ENCODE peak calls at places on chromosomes 11 and 22, in ten cellular contexts. One of them, this sample, is unnamed.

GRCh38 chr11:47139878-47140277 is 36.8 kb downstream of the ARFGAP2 start:
- DNase-seq in lower lobe of right lung: no peak
- DNase-seq in suprapubic skin: no peak
- DNase-seq in A549: no peak
- DNase-seq in thoracic aorta: no peak
- DNase-seq in colonic mucosa: no peak
- DNase-seq in CD8-positive, alpha-beta T cell: no peak
- DNase-seq in ovary: no peak
- DNase-seq in MM.1S: no peak
- DNase-seq in breast epithelium: no peak
- DNase-seq in this sample: no peak

GRCh38 chr22:19817561-19818263 is 37.0 kb downstream of the GNB1L start:
- DNase-seq in lower lobe of right lung: peak; percentile 74
- DNase-seq in suprapubic skin: peak; percentile 78
- DNase-seq in A549: no peak
- DNase-seq in thoracic aorta: no peak
- DNase-seq in colonic mucosa: no peak
- DNase-seq in CD8-positive, alpha-beta T cell: no peak
- DNase-seq in ovary: no peak
- DNase-seq in MM.1S: no peak
- DNase-seq in breast epithelium: no peak
- DNase-seq in this sample: no peak

GRCh38 chr11:70107191-70107590 is 29.1 kb downstream of the ANO1 start:
- DNase-seq in lower lobe of right lung: no peak
- DNase-seq in suprapubic skin: no peak
- DNase-seq in A549: no peak
- DNase-seq in thoracic aorta: no peak
- DNase-seq in colonic mucosa: no peak
- DNase-seq in CD8-positive, alpha-beta T cell: no peak
- DNase-seq in ovary: no peak
- DNase-seq in MM.1S: no peak
- DNase-seq in breast epithelium: no peak
- DNase-seq in this sample: no peak

GRCh38 chr11:44561275-44561781 is 4.1 kb upstream of the CD82 start:
- DNase-seq in lower lobe of right lung: no peak
- DNase-seq in suprapubic skin: no peak
- DNase-seq in A549: no peak
- DNase-seq in thoracic aorta: no peak
- DNase-seq in colonic mucosa: no peak
- DNase-seq in CD8-positive, alpha-beta T cell: no peak
- DNase-seq in ovary: no peak
- DNase-seq in MM.1S: no peak
- DNase-seq in breast epithelium: no peak
- DNase-seq in this sample: peak; percentile 77

GRCh38 chr22:22214819-22215329 is 29.7 kb upstream of the VPREB1 start:
- DNase-seq in lower lobe of right lung: no peak
- DNase-seq in suprapubic skin: no peak
- DNase-seq in A549: no peak
- DNase-seq in thoracic aorta: no peak
- DNase-seq in colonic mucosa: no peak
- DNase-seq in CD8-positive, alpha-beta T cell: no peak
- DNase-seq in ovary: no peak
- DNase-seq in MM.1S: no peak
- DNase-seq in breast epithelium: no peak
- DNase-seq in this sample: no peak

GRCh38 chr11:61671527-61671926 is 8.7 kb upstream of the DAGLA start:
- DNase-seq in lower lobe of right lung: no peak
- DNase-seq in suprapubic skin: no peak
- DNase-seq in A549: peak; percentile 49
- DNase-seq in thoracic aorta: no peak
- DNase-seq in colonic mucosa: peak; percentile 64
- DNase-seq in CD8-positive, alpha-beta T cell: no peak
- DNase-seq in ovary: no peak
- DNase-seq in MM.1S: no peak
- DNase-seq in breast epithelium: no peak
- DNase-seq in this sample: no peak

GRCh38 chr11:78857688-78858087 is 283.0 kb upstream of the NARS2 start:
- DNase-seq in lower lobe of right lung: no peak
- DNase-seq in suprapubic skin: no peak
- DNase-seq in A549: no peak
- DNase-seq in thoracic aorta: no peak
- DNase-seq in colonic mucosa: no peak
- DNase-seq in CD8-positive, alpha-beta T cell: no peak
- DNase-seq in ovary: no peak
- DNase-seq in MM.1S: no peak
- DNase-seq in breast epithelium: no peak
- DNase-seq in this sample: no peak

GRCh38 chr11:36744375-36745168 is 146.5 kb upstream of the RAG2 start:
- DNase-seq in lower lobe of right lung: peak; percentile 79
- DNase-seq in suprapubic skin: no peak
- DNase-seq in A549: peak; percentile 8
- DNase-seq in thoracic aorta: peak; percentile 50
- DNase-seq in colonic mucosa: peak; percentile 74
- DNase-seq in CD8-positive, alpha-beta T cell: peak; percentile 21
- DNase-seq in ovary: peak; percentile 52
- DNase-seq in MM.1S: peak; percentile 52
- DNase-seq in breast epithelium: peak; percentile 60
- DNase-seq in this sample: peak; percentile 57

GRCh38 chr11:84795698-84796097 is 831.4 kb downstream of the DLG2 start:
- DNase-seq in lower lobe of right lung: peak; percentile 36
- DNase-seq in suprapubic skin: no peak
- DNase-seq in A549: no peak
- DNase-seq in thoracic aorta: no peak
- DNase-seq in colonic mucosa: no peak
- DNase-seq in CD8-positive, alpha-beta T cell: no peak
- DNase-seq in ovary: no peak
- DNase-seq in MM.1S: no peak
- DNase-seq in breast epithelium: no peak
- DNase-seq in this sample: no peak

GRCh38 chr11:82494988-82495432 is 238.7 kb downstream of the FAM181B start:
- DNase-seq in lower lobe of right lung: no peak
- DNase-seq in suprapubic skin: no peak
- DNase-seq in A549: no peak
- DNase-seq in thoracic aorta: no peak
- DNase-seq in colonic mucosa: no peak
- DNase-seq in CD8-positive, alpha-beta T cell: no peak
- DNase-seq in ovary: no peak
- DNase-seq in MM.1S: peak; percentile 56
- DNase-seq in breast epithelium: no peak
- DNase-seq in this sample: no peak

GRCh38 chr11:126637800-126638175 is 282.3 kb downstream of the ST3GAL4 start:
- DNase-seq in lower lobe of right lung: no peak
- DNase-seq in suprapubic skin: no peak
- DNase-seq in A549: no peak
- DNase-seq in thoracic aorta: no peak
- DNase-seq in colonic mucosa: no peak
- DNase-seq in CD8-positive, alpha-beta T cell: no peak
- DNase-seq in ovary: no peak
- DNase-seq in MM.1S: no peak
- DNase-seq in breast epithelium: no peak
- DNase-seq in this sample: no peak

GRCh38 chr11:2846056-2846455 is 39.5 kb downstream of the CDKN1C start:
- DNase-seq in lower lobe of right lung: no peak
- DNase-seq in suprapubic skin: no peak
- DNase-seq in A549: no peak
- DNase-seq in thoracic aorta: no peak
- DNase-seq in colonic mucosa: no peak
- DNase-seq in CD8-positive, alpha-beta T cell: no peak
- DNase-seq in ovary: no peak
- DNase-seq in MM.1S: no peak
- DNase-seq in breast epithelium: no peak
- DNase-seq in this sample: no peak

GRCh38 chr11:33928564-33928963 is 36.7 kb upstream of the LMO2 start:
- DNase-seq in lower lobe of right lung: no peak
- DNase-seq in suprapubic skin: no peak
- DNase-seq in A549: no peak
- DNase-seq in thoracic aorta: no peak
- DNase-seq in colonic mucosa: no peak
- DNase-seq in CD8-positive, alpha-beta T cell: no peak
- DNase-seq in ovary: no peak
- DNase-seq in MM.1S: no peak
- DNase-seq in breast epithelium: no peak
- DNase-seq in this sample: no peak

GRCh38 chr11:69170704-69171103 is 15.0 kb downstream of the SMIM38 start:
- DNase-seq in lower lobe of right lung: no peak
- DNase-seq in suprapubic skin: no peak
- DNase-seq in A549: no peak
- DNase-seq in thoracic aorta: no peak
- DNase-seq in colonic mucosa: no peak
- DNase-seq in CD8-positive, alpha-beta T cell: no peak
- DNase-seq in ovary: no peak
- DNase-seq in MM.1S: no peak
- DNase-seq in breast epithelium: no peak
- DNase-seq in this sample: no peak

GRCh38 chr11:12546122-12546521 is 128.1 kb upstream of the TEAD1 start:
- DNase-seq in lower lobe of right lung: no peak
- DNase-seq in suprapubic skin: no peak
- DNase-seq in A549: no peak
- DNase-seq in thoracic aorta: no peak
- DNase-seq in colonic mucosa: no peak
- DNase-seq in CD8-positive, alpha-beta T cell: no peak
- DNase-seq in ovary: no peak
- DNase-seq in MM.1S: no peak
- DNase-seq in breast epithelium: no peak
- DNase-seq in this sample: no peak

GRCh38 chr22:41584881-41585280 is 4.8 kb downstream of the PMM1 start:
- DNase-seq in lower lobe of right lung: no peak
- DNase-seq in suprapubic skin: no peak
- DNase-seq in A549: no peak
- DNase-seq in thoracic aorta: no peak
- DNase-seq in colonic mucosa: no peak
- DNase-seq in CD8-positive, alpha-beta T cell: no peak
- DNase-seq in ovary: no peak
- DNase-seq in MM.1S: no peak
- DNase-seq in breast epithelium: no peak
- DNase-seq in this sample: no peak

GRCh38 chr11:73350908-73351636 is 25.1 kb upstream of the RELT start:
- DNase-seq in lower lobe of right lung: peak; percentile 72
- DNase-seq in suprapubic skin: no peak
- DNase-seq in A549: peak; percentile 92
- DNase-seq in thoracic aorta: no peak
- DNase-seq in colonic mucosa: peak; percentile 35
- DNase-seq in CD8-positive, alpha-beta T cell: peak; percentile 47
- DNase-seq in ovary: no peak
- DNase-seq in MM.1S: peak; percentile 74
- DNase-seq in breast epithelium: no peak
- DNase-seq in this sample: no peak

GRCh38 chr11:66934971-66935779 is 23.0 kb downstream of the PC start:
- DNase-seq in lower lobe of right lung: no peak
- DNase-seq in suprapubic skin: no peak
- DNase-seq in A549: no peak
- DNase-seq in thoracic aorta: no peak
- DNase-seq in colonic mucosa: no peak
- DNase-seq in CD8-positive, alpha-beta T cell: no peak
- DNase-seq in ovary: no peak
- DNase-seq in MM.1S: no peak
- DNase-seq in breast epithelium: no peak
- DNase-seq in this sample: no peak

GRCh38 chr22:20033045-20033706 is 12.3 kb downstream of the TANGO2 start:
- DNase-seq in lower lobe of right lung: no peak
- DNase-seq in suprapubic skin: no peak
- DNase-seq in A549: no peak
- DNase-seq in thoracic aorta: no peak
- DNase-seq in colonic mucosa: no peak
- DNase-seq in CD8-positive, alpha-beta T cell: no peak
- DNase-seq in ovary: no peak
- DNase-seq in MM.1S: no peak
- DNase-seq in breast epithelium: no peak
- DNase-seq in this sample: peak; percentile 46

GRCh38 chr11:123504401-123504800 is 74.3 kb downstream of the GRAMD1B start:
- DNase-seq in lower lobe of right lung: no peak
- DNase-seq in suprapubic skin: no peak
- DNase-seq in A549: no peak
- DNase-seq in thoracic aorta: no peak
- DNase-seq in colonic mucosa: no peak
- DNase-seq in CD8-positive, alpha-beta T cell: no peak
- DNase-seq in ovary: no peak
- DNase-seq in MM.1S: peak; percentile 72
- DNase-seq in breast epithelium: no peak
- DNase-seq in this sample: no peak
- H3K4me3 ChIP-seq in lower lobe of right lung: no peak overlapping the region
- H3K4me3 ChIP-seq in suprapubic skin: no peak overlapping the region
- H3K4me3 ChIP-seq in A549: no peak overlapping the region
- H3K4me3 ChIP-seq in thoracic aorta: no peak overlapping the region
- H3K4me3 ChIP-seq in colonic mucosa: no peak overlapping the region
- H3K4me3 ChIP-seq in CD8-positive, alpha-beta T cell: no peak overlapping the region
- H3K4me3 ChIP-seq in ovary: no peak overlapping the region
- H3K4me3 ChIP-seq in MM.1S: no peak overlapping the region
- H3K4me3 ChIP-seq in breast epithelium: no peak overlapping the region
- H3K4me3 ChIP-seq in this sample: no peak overlapping the region

GRCh38 chr22:43592470-43592869 is 180.7 kb downstream of the MPPED1 start:
- DNase-seq in lower lobe of right lung: no peak
- DNase-seq in suprapubic skin: no peak
- DNase-seq in A549: no peak
- DNase-seq in thoracic aorta: no peak
- DNase-seq in colonic mucosa: no peak
- DNase-seq in CD8-positive, alpha-beta T cell: no peak
- DNase-seq in ovary: no peak
- DNase-seq in MM.1S: no peak
- DNase-seq in breast epithelium: no peak
- DNase-seq in this sample: no peak
- TF ChIP-seq CTCF in lower lobe of right lung: no peak
- TF ChIP-seq CTCF in suprapubic skin: no peak
- TF ChIP-seq CTCF in A549: no peak
- TF ChIP-seq CTCF in thoracic aorta: no peak
- TF ChIP-seq CTCF in colonic mucosa: no peak
- TF ChIP-seq CTCF in CD8-positive, alpha-beta T cell: no peak
- TF ChIP-seq CTCF in ovary: no peak
- TF ChIP-seq CTCF in MM.1S: no peak
- TF ChIP-seq CTCF in breast epithelium: no peak
- TF ChIP-seq CTCF in this sample: no peak

GRCh38 chr11:45929486-45930030 is 7.1 kb downstream of the LARGE2 start:
- DNase-seq in lower lobe of right lung: no peak
- DNase-seq in suprapubic skin: no peak
- DNase-seq in A549: no peak
- DNase-seq in thoracic aorta: no peak
- DNase-seq in colonic mucosa: no peak
- DNase-seq in CD8-positive, alpha-beta T cell: no peak
- DNase-seq in ovary: peak; percentile 14
- DNase-seq in MM.1S: no peak
- DNase-seq in breast epithelium: no peak
- DNase-seq in this sample: no peak
- H3K4me1 ChIP-seq in lower lobe of right lung: peaks cover 18% of the 10 kb centered on the region
- H3K4me1 ChIP-seq in suprapubic skin: peaks cover 70% of the 10 kb centered on the region
- H3K4me1 ChIP-seq in A549: peaks cover 11% of the 10 kb centered on the region
- H3K4me1 ChIP-seq in thoracic aorta: no peaks in the 10 kb centered on the region
- H3K4me1 ChIP-seq in colonic mucosa: no peaks in the 10 kb centered on the region
- H3K4me1 ChIP-seq in CD8-positive, alpha-beta T cell: peaks cover 31% of the 10 kb centered on the region
- H3K4me1 ChIP-seq in ovary: peaks cover 2% of the 10 kb centered on the region
- H3K4me1 ChIP-seq in MM.1S: peaks cover 13% of the 10 kb centered on the region
- H3K4me1 ChIP-seq in breast epithelium: peaks cover 15% of the 10 kb centered on the region
- H3K4me1 ChIP-seq in this sample: peaks cover 54% of the 10 kb centered on the region

DNA sequence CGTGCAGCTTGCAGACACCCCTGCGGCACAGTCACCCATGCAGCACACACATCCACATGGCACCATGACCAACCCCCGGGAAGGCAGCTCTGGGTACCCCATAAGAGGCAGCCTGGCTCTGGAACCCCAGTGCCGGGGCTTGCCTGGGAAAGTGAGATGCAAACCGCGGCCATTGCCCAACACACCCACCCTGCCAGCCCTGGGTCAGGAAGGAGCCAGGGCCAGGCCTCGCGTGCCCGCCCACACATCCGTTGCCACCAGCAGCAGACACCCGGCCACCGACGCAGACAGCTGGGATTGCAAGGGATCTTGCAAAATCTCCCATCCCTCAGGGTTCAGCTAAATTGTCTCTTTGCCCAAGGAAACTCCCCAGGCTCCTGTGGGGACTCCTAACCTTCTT is 9.9 kb downstream of the CASTOR1 start:
- DNase-seq in lower lobe of right lung: peak; percentile 90
- DNase-seq in suprapubic skin: no peak
- DNase-seq in A549: no peak
- DNase-seq in thoracic aorta: no peak
- DNase-seq in colonic mucosa: no peak
- DNase-seq in CD8-positive, alpha-beta T cell: no peak
- DNase-seq in ovary: no peak
- DNase-seq in MM.1S: no peak
- DNase-seq in breast epithelium: no peak
- DNase-seq in this sample: peak; percentile 51
- H3K4me3 ChIP-seq in lower lobe of right lung: no peak overlapping the region
- H3K4me3 ChIP-seq in suprapubic skin: no peak overlapping the region
- H3K4me3 ChIP-seq in A549: no peak overlapping the region
- H3K4me3 ChIP-seq in thoracic aorta: no peak overlapping the region
- H3K4me3 ChIP-seq in colonic mucosa: no peak overlapping the region
- H3K4me3 ChIP-seq in CD8-positive, alpha-beta T cell: no peak overlapping the region
- H3K4me3 ChIP-seq in ovary: no peak overlapping the region
- H3K4me3 ChIP-seq in MM.1S: no peak overlapping the region
- H3K4me3 ChIP-seq in breast epithelium: no peak overlapping the region
- H3K4me3 ChIP-seq in this sample: no peak overlapping the region

This sample was measured in RWPE2.